ENCODE peak calls at places on chromosomes 11 and 22, in four cellular contexts. P is psoas muscle, Z is lower leg skin, X is foreskin fibroblast. N is an unnamed sample.

GRCh38 chr11:10931761-10932700 is 74.2 kb upstream of the ZBED5 start:
- DNase-seq in P (no peak), Z (no peak), X (no peak), N (no peak)

GRCh38 chr11:31671681-31672080 is 139.4 kb downstream of the PAX6 start:
- DNase-seq in P (no peak), Z (no peak), X (no peak), N (no peak)

GRCh38 chr22:30930228-30930627 is 38.3 kb downstream of the MORC2 start:
- DNase-seq in X (no peak), Z (no peak), P (no peak), N (peak; percentile 27)

GRCh38 chr11:35177370-35177769 is 38.4 kb downstream of the CD44 start:
- DNase-seq in P (no peak), X (no peak), Z (no peak), N (no peak)

GRCh38 chr11:132746305-132746704 is 786.0 kb downstream of the OPCML start:
- DNase-seq in X (no peak), Z (no peak), P (no peak), N (no peak)

GRCh38 chr11:47271328-47271727 is 1.4 kb downstream of the MADD start:
- DNase-seq in Z (no peak), X (no peak), P (no peak), N (no peak)

GRCh38 chr22:27952779-27953178 is 33.7 kb upstream of the PITPNB start:
- DNase-seq in P (no peak), Z (no peak), X (no peak), N (no peak)

GRCh38 chr11:34810107-34810562 is 106.0 kb downstream of the APIP start:
- DNase-seq in X (no peak), P (no peak), Z (no peak), N (no peak)

GRCh38 chr11:36478700-36479329 is 31.3 kb downstream of the TRAF6 start:
- DNase-seq in P (no peak), X (no peak), Z (no peak), N (no peak)

GRCh38 chr11:18245396-18245795 is 3.1 kb downstream of the SAA2 start:
- DNase-seq in Z (no peak), P (no peak), X (no peak), N (no peak)

GRCh38 chr22:25622011-25622410 is 57.5 kb downstream of the GRK3 start:
- DNase-seq in Z (no peak), X (no peak), P (no peak), N (no peak)

GRCh38 chr11:70504246-70505020 is 106.1 kb downstream of the CTTN start:
- DNase-seq in P (no peak), Z (no peak), X (no peak), N (no peak)

GRCh38 chr11:122098223-122098980 is 17.6 kb downstream of the BLID start:
- DNase-seq in P (no peak), Z (no peak), X (no peak), N (no peak)

GRCh38 chr22:25085930-25086901 is 113.4 kb upstream of the CRYBB3 start:
- DNase-seq in X (no peak), P (peak; percentile 42), Z (peak; percentile 22), N (no peak)

GRCh38 chr11:69365567-69365966 is 71.6 kb downstream of the MYEOV start:
- DNase-seq in X (no peak), Z (no peak), P (no peak), N (no peak)

GRCh38 chr22:17562906-17563870 is at the start of gene SLC25A18:
- DNase-seq in Z (no peak), X (no peak), P (peak; percentile 78), N (no peak)
- TF ChIP-seq CTCF in Z (no peak), X (no peak), P (peak; percentile 10), N (no peak)

DNA sequence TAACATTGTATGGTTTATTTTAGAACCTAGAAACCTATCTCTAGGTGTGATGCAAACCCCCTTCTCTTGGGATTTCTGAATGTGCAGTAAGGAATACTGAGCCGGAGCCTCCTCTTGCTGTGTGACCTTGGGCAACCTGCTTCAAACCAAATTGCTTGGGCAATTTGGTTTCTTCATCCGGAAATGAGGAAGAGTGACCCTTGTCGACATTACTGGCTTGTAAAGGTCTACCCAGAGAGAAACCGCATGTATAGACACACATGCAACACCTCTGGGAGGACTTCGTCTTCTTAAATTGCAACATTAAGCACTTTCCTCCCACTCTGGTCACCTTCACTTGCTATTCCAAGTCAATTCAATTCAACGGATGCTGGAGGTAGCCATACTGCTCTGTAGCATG is 19.6 kb upstream of the TP53I11 start:
- DNase-seq in Z (no peak), X (no peak), P (no peak), N (no peak)
- TF ChIP-seq CTCF in Z (no peak), X (no peak), P (no peak), N (no peak)

GRCh38 chr11:79371152-79371551 is 69.7 kb downstream of the TENM4 start:
- DNase-seq in X (no peak), Z (no peak), P (no peak), N (no peak)
- TF ChIP-seq CTCF in X (no peak), Z (no peak), P (no peak), N (no peak)

GRCh38 chr11:41659990-41660389 is 200.5 kb upstream of the LRRC4C start:
- DNase-seq in Z (no peak), P (no peak), X (no peak), N (no peak)

GRCh38 chr11:41665633-41666032 is 206.2 kb upstream of the LRRC4C start:
- DNase-seq in X (no peak), P (no peak), Z (no peak), N (no peak)

GRCh38 chr11:41660585-41660984 is 201.1 kb upstream of the LRRC4C start:
- DNase-seq in Z (no peak), P (no peak), X (no peak), N (no peak)
- TF ChIP-seq CTCF in Z (no peak), P (no peak), X (no peak), N (no peak)